ENCODE peak calls at places on chromosomes 2 and 18, in eight cellular contexts. Z is left ventricle myocardium inferior, M is spleen, D is psoas muscle, N is body of pancreas, C is fibroblast of lung, R is uterus, A is transverse colon. L is an unnamed sample. For H3K4me1, the result is how much of the 10 kb centered on the place peaks cover.

GRCh38 chr2:207801259-207801658 is 31.6 kb upstream of the FZD5 start:
- DNase-seq in Z (no peak), M (no peak), D (no peak), N (no peak), C (no peak), R (no peak), A (no peak), L (no peak)

GRCh38 chr2:71458413-71459083 is 5.2 kb downstream of the DYSF start:
- DNase-seq in Z (peak), M (no peak), D (no peak), N (no peak), C (peak), R (no peak), A (no peak), L (no peak)

GRCh38 chr2:12715258-12715865 is 1.4 kb upstream of the TRIB2 start:
- DNase-seq in Z (no peak), M (no peak), D (no peak), N (no peak), C (no peak), R (no peak), A (no peak), L (no peak)

GRCh38 chr18:9803698-9804516 is 81.9 kb upstream of the TXNDC2 start:
- DNase-seq in Z (peak), M (no peak), D (peak), N (peak), C (no peak), R (no peak), A (peak), L (peak)

GRCh38 chr2:82728090-82728489 is 1731.0 kb downstream of the SUCLG1 start:
- DNase-seq in Z (no peak), M (no peak), D (no peak), N (no peak), C (no peak), R (no peak), A (no peak), L (no peak)

GRCh38 chr18:887716-888115 is 17.0 kb upstream of the ADCYAP1 start:
- DNase-seq in Z (no peak), M (no peak), D (no peak), N (no peak), C (no peak), R (no peak), A (no peak), L (no peak)

GRCh38 chr18:52287151-52287550 is 52.8 kb upstream of the DCC start:
- DNase-seq in Z (no peak), M (no peak), D (no peak), N (no peak), C (no peak), R (no peak), A (no peak), L (no peak)

GRCh38 chr2:135050684-135051083 is 1.4 kb upstream of the RAB3GAP1 start:
- DNase-seq in Z (no peak), M (no peak), D (no peak), N (peak), C (no peak), R (no peak), A (no peak), L (peak)

GRCh38 chr2:39512941-39513340 is 75.9 kb upstream of the MAP4K3 start:
- DNase-seq in Z (no peak), M (no peak), D (no peak), N (no peak), C (no peak), R (no peak), A (no peak), L (no peak)

GRCh38 chr2:45786831-45787357 is 135.4 kb downstream of the PRKCE start:
- DNase-seq in Z (no peak), M (no peak), D (no peak), N (no peak), C (no peak), R (no peak), A (no peak), L (no peak)

GRCh38 chr2:240968731-240969624 is 29.4 kb upstream of the SNED1 start:
- DNase-seq in Z (peak), M (peak), D (peak), N (peak), C (no peak), R (no peak), A (no peak), L (no peak)

GRCh38 chr18:28079883-28080282 is 97.0 kb downstream of the CDH2 start:
- DNase-seq in Z (no peak), M (no peak), D (no peak), N (no peak), C (no peak), R (no peak), A (no peak), L (no peak)

GRCh38 chr18:38237796-38238195 is 672.2 kb upstream of the CELF4 start:
- DNase-seq in Z (no peak), M (no peak), D (no peak), N (no peak), C (no peak), R (no peak), A (no peak), L (no peak)

GRCh38 chr2:66843856-66844255 is 408.9 kb downstream of the MEIS1 start:
- DNase-seq in Z (no peak), M (no peak), D (no peak), N (no peak), C (no peak), R (no peak), A (no peak), L (no peak)

GRCh38 chr2:170455617-170456426 is 259.3 kb upstream of the SP5 start:
- DNase-seq in Z (no peak), M (no peak), D (no peak), N (no peak), C (peak), R (no peak), A (no peak), L (peak)

GRCh38 chr2:111919794-111920608 is 21.6 kb downstream of the MERTK start:
- DNase-seq in Z (peak), M (peak), D (no peak), N (peak), C (peak), R (no peak), A (peak), L (no peak)

GRCh38 chr2:26970244-26970927 is at the start of gene MAPRE3:
- DNase-seq in Z (peak), M (peak), D (peak), N (peak), C (peak), R (peak), A (peak), L (peak)

GRCh38 chr18:11323359-11323819 is 174.0 kb upstream of the PIEZO2 start:
- DNase-seq in Z (no peak), M (no peak), D (no peak), N (peak), C (peak), R (no peak), A (no peak), L (no peak)

GRCh38 chr2:236498369-236498768 is 71.3 kb upstream of the ACKR3 start:
- DNase-seq in Z (peak), M (no peak), D (no peak), N (no peak), C (no peak), R (no peak), A (no peak), L (no peak)

GRCh38 chr2:47345584-47345913 is 57.4 kb upstream of the MSH2 start:
- DNase-seq in Z (no peak), M (no peak), D (no peak), N (no peak), C (no peak), R (no peak), A (no peak), L (no peak)

GRCh38 chr2:237165405-237166276 is 80.0 kb downstream of the COPS8 start:
- DNase-seq in Z (no peak), M (no peak), D (no peak), N (no peak), C (peak), R (no peak), A (no peak), L (no peak)

GRCh38 chr18:63523660-63524059 is 18.5 kb upstream of the SERPINB12 start:
- DNase-seq in Z (no peak), M (no peak), D (no peak), N (no peak), C (no peak), R (no peak), A (no peak), L (no peak)
- TF ChIP-seq CTCF in Z (no peak), M (no peak), D (no peak), N (no peak), C (no peak), R (no peak), A (no peak), L (no peak)

GRCh38 chr2:64784168-64785061 is 130.7 kb upstream of the SERTAD2 start:
- DNase-seq in Z (no peak), M (peak), D (no peak), N (no peak), C (no peak), R (no peak), A (peak), L (no peak)
- H3K4me1 ChIP-seq in Z (under half), M (under half), D (under half), N (under half), C (under half), R (under half), A (under half), L (under half)

GRCh38 chr18:76429262-76430126 is 65.5 kb downstream of the ZNF516 start:
- DNase-seq in Z (no peak), M (peak), D (peak), N (no peak), C (no peak), R (peak), A (no peak), L (no peak)

GRCh38 chr18:76428396-76429261 is 66.4 kb downstream of the ZNF516 start:
- DNase-seq in Z (no peak), M (peak), D (no peak), N (no peak), C (no peak), R (peak), A (peak), L (no peak)

GRCh38 chr18:76430636-76431035 is 64.4 kb downstream of the ZNF516 start:
- DNase-seq in Z (no peak), M (no peak), D (no peak), N (no peak), C (peak), R (no peak), A (no peak), L (no peak)

GRCh38 chr18:76425299-76426101 is 69.5 kb downstream of the ZNF516 start:
- DNase-seq in Z (no peak), M (no peak), D (no peak), N (no peak), C (peak), R (no peak), A (no peak), L (no peak)

DNA sequence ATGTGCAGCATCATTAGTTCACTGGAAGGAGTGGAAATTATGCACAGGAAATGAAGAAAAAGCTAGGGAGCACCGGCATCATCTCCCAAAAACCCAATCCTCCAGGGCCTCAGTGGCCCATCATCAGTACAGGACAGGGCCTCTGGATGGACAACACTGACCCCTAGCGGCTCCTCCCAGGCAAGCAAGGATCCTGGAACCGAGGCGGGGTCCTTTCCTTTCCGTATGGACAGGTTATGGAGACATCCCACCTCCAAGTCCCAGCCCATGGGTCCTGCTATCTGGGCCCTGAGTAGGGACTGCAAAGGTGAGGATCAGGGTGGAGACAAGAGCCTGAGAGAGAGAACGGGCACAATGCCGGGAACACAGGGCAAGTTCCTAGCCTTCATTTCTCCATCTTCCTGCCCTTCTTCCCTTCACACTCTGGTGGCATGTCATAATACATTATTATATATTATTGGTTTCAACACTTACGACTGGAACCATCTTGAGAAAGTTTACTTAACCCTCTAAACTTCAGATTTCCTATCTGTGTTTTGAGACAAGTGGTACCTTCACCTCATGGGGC is 68.2 kb downstream of the ZNF516 start:
- DNase-seq in Z (no peak), M (peak), D (peak), N (no peak), C (peak), R (peak), A (peak), L (peak)
- TF ChIP-seq CTCF in Z (peak), M (no peak), D (peak), N (peak), C (peak), R (peak), A (peak), L (peak)

DNA sequence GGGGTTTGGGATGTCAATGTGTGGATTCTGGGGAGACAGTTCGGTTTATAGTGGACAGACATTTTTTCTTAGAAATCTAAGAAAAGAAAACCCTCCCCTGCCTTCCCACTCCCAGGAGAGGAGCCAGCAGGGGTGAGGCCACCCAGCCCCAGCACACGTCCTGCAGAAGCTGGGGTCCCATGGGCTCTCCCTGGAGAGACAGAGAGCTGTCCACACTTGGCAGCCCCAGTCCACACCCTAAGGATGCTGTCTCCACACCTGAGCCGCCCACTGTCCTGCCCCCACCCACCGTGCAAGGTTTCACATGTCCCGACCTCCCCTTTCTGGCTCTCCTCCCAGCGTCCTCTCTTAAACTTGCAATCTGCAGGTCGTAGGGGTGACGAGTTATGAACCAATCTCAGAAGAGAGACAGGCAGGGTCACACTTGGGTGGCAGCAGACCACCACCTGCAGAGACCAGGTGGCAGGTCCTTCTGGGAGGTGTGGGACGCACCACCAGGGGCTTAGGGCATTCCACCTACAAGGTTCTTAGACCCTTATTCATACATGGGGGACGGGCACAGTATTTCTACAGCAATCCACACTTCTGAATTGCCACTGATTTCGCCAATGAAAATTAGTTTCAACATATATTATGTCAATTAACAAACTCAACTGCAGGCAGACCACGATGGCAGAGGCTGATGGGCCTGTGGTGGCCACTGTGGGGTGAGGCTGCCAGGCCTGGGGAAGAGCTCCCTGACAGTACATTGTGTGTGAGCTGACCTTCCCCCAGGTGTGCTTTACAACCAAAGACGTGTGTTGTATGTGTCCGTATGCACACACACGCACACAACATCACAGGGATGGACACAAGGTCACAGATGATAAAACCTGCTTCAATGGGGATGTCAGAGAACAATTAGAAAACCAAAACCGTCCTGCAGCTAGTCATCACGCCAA is 158.5 kb downstream of the TPO start:
- DNase-seq in Z (no peak), M (peak), D (no peak), N (peak), C (no peak), R (no peak), A (no peak), L (no peak)
- H3K4me1 ChIP-seq in Z (under half), M (under half), D (under half), N (under half), C (under half), R (under half), A (under half), L (under half)

L was measured in prostate gland.